ENCODE peak calls at places on chromosomes 12 and 14, in nine cellular contexts. One of them, this sample, is unnamed.

GRCh38 chr12:67410667-67411067 is 141.5 kb downstream of the CAND1 start:
- DNase-seq in uterus: no peak
- DNase-seq in occipital lobe: no peak
- DNase-seq in sigmoid colon: no peak
- DNase-seq in CD4-positive, CD25-positive, alpha-beta regulatory T cell: no peak
- DNase-seq in tibial artery: no peak
- DNase-seq in hepatic stellate cell: no peak
- DNase-seq in SIG-M5: no peak
- DNase-seq in adrenal gland: no peak
- DNase-seq in this sample: peak

GRCh38 chr12:89880695-89881350 is 172.2 kb upstream of the ATP2B1 start:
- DNase-seq in tibial artery: no peak
- DNase-seq in occipital lobe: no peak
- DNase-seq in uterus: no peak
- DNase-seq in sigmoid colon: no peak
- DNase-seq in CD4-positive, CD25-positive, alpha-beta regulatory T cell: peak
- DNase-seq in SIG-M5: no peak
- DNase-seq in adrenal gland: no peak
- DNase-seq in hepatic stellate cell: no peak
- DNase-seq in this sample: no peak

GRCh38 chr12:65891219-65891618 is 66.9 kb downstream of the HMGA2 start:
- DNase-seq in uterus: no peak
- DNase-seq in sigmoid colon: no peak
- DNase-seq in adrenal gland: no peak
- DNase-seq in occipital lobe: no peak
- DNase-seq in hepatic stellate cell: peak
- DNase-seq in SIG-M5: no peak
- DNase-seq in tibial artery: no peak
- DNase-seq in CD4-positive, CD25-positive, alpha-beta regulatory T cell: no peak
- DNase-seq in this sample: no peak

GRCh38 chr12:94282675-94283074 is 134.3 kb downstream of the PLXNC1 start:
- DNase-seq in uterus: no peak
- DNase-seq in SIG-M5: no peak
- DNase-seq in sigmoid colon: no peak
- DNase-seq in tibial artery: no peak
- DNase-seq in hepatic stellate cell: no peak
- DNase-seq in CD4-positive, CD25-positive, alpha-beta regulatory T cell: peak
- DNase-seq in adrenal gland: no peak
- DNase-seq in occipital lobe: no peak
- DNase-seq in this sample: no peak

GRCh38 chr14:36094963-36095362 is 81.6 kb downstream of the PTCSC3 start:
- DNase-seq in hepatic stellate cell: no peak
- DNase-seq in tibial artery: no peak
- DNase-seq in SIG-M5: no peak
- DNase-seq in occipital lobe: no peak
- DNase-seq in CD4-positive, CD25-positive, alpha-beta regulatory T cell: no peak
- DNase-seq in uterus: no peak
- DNase-seq in adrenal gland: no peak
- DNase-seq in sigmoid colon: no peak
- DNase-seq in this sample: no peak

GRCh38 chr14:37232907-37233481 is 35.3 kb downstream of the MIPOL1 start:
- DNase-seq in adrenal gland: no peak
- DNase-seq in SIG-M5: no peak
- DNase-seq in tibial artery: no peak
- DNase-seq in occipital lobe: no peak
- DNase-seq in CD4-positive, CD25-positive, alpha-beta regulatory T cell: no peak
- DNase-seq in hepatic stellate cell: peak
- DNase-seq in sigmoid colon: no peak
- DNase-seq in uterus: no peak
- DNase-seq in this sample: no peak

GRCh38 chr14:95948608-95949007 is 72.0 kb downstream of the TUNAR start:
- DNase-seq in occipital lobe: no peak
- DNase-seq in adrenal gland: no peak
- DNase-seq in hepatic stellate cell: no peak
- DNase-seq in CD4-positive, CD25-positive, alpha-beta regulatory T cell: no peak
- DNase-seq in uterus: no peak
- DNase-seq in SIG-M5: no peak
- DNase-seq in sigmoid colon: no peak
- DNase-seq in tibial artery: no peak
- DNase-seq in this sample: no peak

GRCh38 chr14:104688755-104689619 is at the start of gene INF2:
- DNase-seq in CD4-positive, CD25-positive, alpha-beta regulatory T cell: peak
- DNase-seq in hepatic stellate cell: peak
- DNase-seq in occipital lobe: no peak
- DNase-seq in uterus: peak
- DNase-seq in tibial artery: no peak
- DNase-seq in sigmoid colon: no peak
- DNase-seq in adrenal gland: peak
- DNase-seq in SIG-M5: no peak
- DNase-seq in this sample: peak

GRCh38 chr12:88935856-88936255 is 355.6 kb upstream of the KITLG start:
- DNase-seq in SIG-M5: no peak
- DNase-seq in tibial artery: no peak
- DNase-seq in adrenal gland: no peak
- DNase-seq in occipital lobe: no peak
- DNase-seq in hepatic stellate cell: no peak
- DNase-seq in uterus: no peak
- DNase-seq in CD4-positive, CD25-positive, alpha-beta regulatory T cell: no peak
- DNase-seq in sigmoid colon: no peak
- DNase-seq in this sample: no peak

GRCh38 chr14:90604356-90604755 is 207.5 kb downstream of the CALM1 start:
- DNase-seq in sigmoid colon: peak
- DNase-seq in tibial artery: no peak
- DNase-seq in uterus: no peak
- DNase-seq in hepatic stellate cell: no peak
- DNase-seq in SIG-M5: no peak
- DNase-seq in CD4-positive, CD25-positive, alpha-beta regulatory T cell: no peak
- DNase-seq in adrenal gland: no peak
- DNase-seq in occipital lobe: no peak
- DNase-seq in this sample: no peak

GRCh38 chr12:53603804-53604203 is 22.4 kb downstream of the ATF7 start:
- DNase-seq in adrenal gland: no peak
- DNase-seq in hepatic stellate cell: no peak
- DNase-seq in tibial artery: no peak
- DNase-seq in sigmoid colon: no peak
- DNase-seq in SIG-M5: no peak
- DNase-seq in CD4-positive, CD25-positive, alpha-beta regulatory T cell: no peak
- DNase-seq in uterus: no peak
- DNase-seq in occipital lobe: no peak
- DNase-seq in this sample: no peak

GRCh38 chr14:75032939-75033338 is 18.3 kb downstream of the MLH3 start:
- DNase-seq in uterus: no peak
- DNase-seq in CD4-positive, CD25-positive, alpha-beta regulatory T cell: no peak
- DNase-seq in tibial artery: no peak
- DNase-seq in hepatic stellate cell: no peak
- DNase-seq in SIG-M5: no peak
- DNase-seq in occipital lobe: no peak
- DNase-seq in sigmoid colon: no peak
- DNase-seq in adrenal gland: no peak
- DNase-seq in this sample: no peak

GRCh38 chr12:81598205-81598604 is 160.9 kb downstream of the PPFIA2 start:
- DNase-seq in uterus: no peak
- DNase-seq in hepatic stellate cell: no peak
- DNase-seq in tibial artery: no peak
- DNase-seq in SIG-M5: no peak
- DNase-seq in sigmoid colon: no peak
- DNase-seq in CD4-positive, CD25-positive, alpha-beta regulatory T cell: no peak
- DNase-seq in adrenal gland: no peak
- DNase-seq in occipital lobe: no peak
- DNase-seq in this sample: no peak

This sample was measured in left lobe of liver.